ENCODE peak calls at places on chromosomes 7 and 10, in ten cellular contexts. One of them, this sample, is unnamed.
A peak's percentile ranks its signal among the peaks of the same experiment; 100 is the strongest.

GRCh38 chr7:134289423-134289822 is 27.3 kb downstream of the SLC35B4 start:
- DNase-seq in effector memory CD8-positive, alpha-beta T cell: no peak
- DNase-seq in ELR: no peak
- DNase-seq in GM20000: no peak
- DNase-seq in aorta: no peak
- DNase-seq in stimulated activated CD4-positive, alpha-beta T cell treated with anti-CD3 and anti-CD28 coated beads, Interleukin-1b, Interleukin-23, amount 100 ng/mL, for 1 hour: no peak
- DNase-seq in ureter: no peak
- DNase-seq in posterior vena cava: no peak
- DNase-seq in CD8-positive, alpha-beta T cell: no peak
- DNase-seq in cardiac muscle cell: no peak
- DNase-seq in this sample: peak; percentile 12

GRCh38 chr10:112182808-112183328 is 697 bp downstream of the GPAM start:
- DNase-seq in aorta: no peak
- DNase-seq in posterior vena cava: no peak
- DNase-seq in stimulated activated CD4-positive, alpha-beta T cell treated with anti-CD3 and anti-CD28 coated beads, Interleukin-1b, Interleukin-23, amount 100 ng/mL, for 1 hour: no peak
- DNase-seq in CD8-positive, alpha-beta T cell: no peak
- DNase-seq in effector memory CD8-positive, alpha-beta T cell: no peak
- DNase-seq in ELR: peak; percentile 6
- DNase-seq in ureter: no peak
- DNase-seq in GM20000: no peak
- DNase-seq in cardiac muscle cell: no peak
- DNase-seq in this sample: no peak

GRCh38 chr7:25926009-25926408 is 226.0 kb upstream of the NFE2L3 start:
- DNase-seq in CD8-positive, alpha-beta T cell: no peak
- DNase-seq in ELR: peak; percentile 16
- DNase-seq in cardiac muscle cell: no peak
- DNase-seq in stimulated activated CD4-positive, alpha-beta T cell treated with anti-CD3 and anti-CD28 coated beads, Interleukin-1b, Interleukin-23, amount 100 ng/mL, for 1 hour: no peak
- DNase-seq in aorta: peak; percentile 41
- DNase-seq in effector memory CD8-positive, alpha-beta T cell: no peak
- DNase-seq in ureter: no peak
- DNase-seq in GM20000: no peak
- DNase-seq in posterior vena cava: no peak
- DNase-seq in this sample: peak; percentile 56

GRCh38 chr7:105136221-105136620 is 122.2 kb downstream of the KMT2E start:
- DNase-seq in effector memory CD8-positive, alpha-beta T cell: no peak
- DNase-seq in aorta: no peak
- DNase-seq in stimulated activated CD4-positive, alpha-beta T cell treated with anti-CD3 and anti-CD28 coated beads, Interleukin-1b, Interleukin-23, amount 100 ng/mL, for 1 hour: no peak
- DNase-seq in GM20000: no peak
- DNase-seq in posterior vena cava: no peak
- DNase-seq in ELR: peak; percentile 34
- DNase-seq in ureter: no peak
- DNase-seq in cardiac muscle cell: peak; percentile 7
- DNase-seq in CD8-positive, alpha-beta T cell: no peak
- DNase-seq in this sample: no peak

GRCh38 chr10:44715081-44715480 is 196.1 kb upstream of the TMEM72 start:
- DNase-seq in GM20000: no peak
- DNase-seq in stimulated activated CD4-positive, alpha-beta T cell treated with anti-CD3 and anti-CD28 coated beads, Interleukin-1b, Interleukin-23, amount 100 ng/mL, for 1 hour: no peak
- DNase-seq in CD8-positive, alpha-beta T cell: no peak
- DNase-seq in posterior vena cava: no peak
- DNase-seq in effector memory CD8-positive, alpha-beta T cell: no peak
- DNase-seq in cardiac muscle cell: no peak
- DNase-seq in aorta: no peak
- DNase-seq in ELR: peak; percentile 42
- DNase-seq in ureter: no peak
- DNase-seq in this sample: no peak

GRCh38 chr7:157407512-157408257 is 70.9 kb downstream of the DNAJB6 start:
- DNase-seq in GM20000: no peak
- DNase-seq in CD8-positive, alpha-beta T cell: no peak
- DNase-seq in cardiac muscle cell: no peak
- DNase-seq in ELR: no peak
- DNase-seq in effector memory CD8-positive, alpha-beta T cell: no peak
- DNase-seq in posterior vena cava: peak; percentile 54
- DNase-seq in aorta: peak; percentile 33
- DNase-seq in stimulated activated CD4-positive, alpha-beta T cell treated with anti-CD3 and anti-CD28 coated beads, Interleukin-1b, Interleukin-23, amount 100 ng/mL, for 1 hour: no peak
- DNase-seq in ureter: no peak
- DNase-seq in this sample: no peak

GRCh38 chr10:131933695-131934086 is 32.9 kb downstream of the PPP2R2D start:
- DNase-seq in CD8-positive, alpha-beta T cell: no peak
- DNase-seq in effector memory CD8-positive, alpha-beta T cell: no peak
- DNase-seq in cardiac muscle cell: no peak
- DNase-seq in ureter: no peak
- DNase-seq in aorta: no peak
- DNase-seq in posterior vena cava: no peak
- DNase-seq in ELR: no peak
- DNase-seq in stimulated activated CD4-positive, alpha-beta T cell treated with anti-CD3 and anti-CD28 coated beads, Interleukin-1b, Interleukin-23, amount 100 ng/mL, for 1 hour: no peak
- DNase-seq in GM20000: no peak
- DNase-seq in this sample: no peak

GRCh38 chr10:128860574-128860973 is 606.5 kb upstream of the MGMT start:
- DNase-seq in cardiac muscle cell: no peak
- DNase-seq in CD8-positive, alpha-beta T cell: no peak
- DNase-seq in effector memory CD8-positive, alpha-beta T cell: no peak
- DNase-seq in ELR: no peak
- DNase-seq in aorta: no peak
- DNase-seq in stimulated activated CD4-positive, alpha-beta T cell treated with anti-CD3 and anti-CD28 coated beads, Interleukin-1b, Interleukin-23, amount 100 ng/mL, for 1 hour: no peak
- DNase-seq in posterior vena cava: peak; percentile 53
- DNase-seq in ureter: no peak
- DNase-seq in GM20000: no peak
- DNase-seq in this sample: no peak

GRCh38 chr7:136016649-136017395 is 39.7 kb upstream of the MTPN start:
- DNase-seq in GM20000: no peak
- DNase-seq in effector memory CD8-positive, alpha-beta T cell: no peak
- DNase-seq in ureter: no peak
- DNase-seq in stimulated activated CD4-positive, alpha-beta T cell treated with anti-CD3 and anti-CD28 coated beads, Interleukin-1b, Interleukin-23, amount 100 ng/mL, for 1 hour: no peak
- DNase-seq in aorta: no peak
- DNase-seq in CD8-positive, alpha-beta T cell: no peak
- DNase-seq in ELR: peak; percentile 3
- DNase-seq in posterior vena cava: no peak
- DNase-seq in cardiac muscle cell: no peak
- DNase-seq in this sample: peak; percentile 15

GRCh38 chr10:53997953-53998352 is 803.1 kb downstream of the PCDH15 start:
- DNase-seq in cardiac muscle cell: peak; percentile 21
- DNase-seq in stimulated activated CD4-positive, alpha-beta T cell treated with anti-CD3 and anti-CD28 coated beads, Interleukin-1b, Interleukin-23, amount 100 ng/mL, for 1 hour: no peak
- DNase-seq in ureter: no peak
- DNase-seq in effector memory CD8-positive, alpha-beta T cell: no peak
- DNase-seq in CD8-positive, alpha-beta T cell: no peak
- DNase-seq in posterior vena cava: no peak
- DNase-seq in ELR: no peak
- DNase-seq in GM20000: no peak
- DNase-seq in aorta: no peak
- DNase-seq in this sample: no peak

GRCh38 chr10:126013489-126014281 is 117.3 kb downstream of the FANK1 start:
- DNase-seq in aorta: no peak
- DNase-seq in posterior vena cava: no peak
- DNase-seq in stimulated activated CD4-positive, alpha-beta T cell treated with anti-CD3 and anti-CD28 coated beads, Interleukin-1b, Interleukin-23, amount 100 ng/mL, for 1 hour: no peak
- DNase-seq in ELR: peak; percentile 82
- DNase-seq in ureter: no peak
- DNase-seq in CD8-positive, alpha-beta T cell: no peak
- DNase-seq in GM20000: peak; percentile 18
- DNase-seq in cardiac muscle cell: peak; percentile 1
- DNase-seq in effector memory CD8-positive, alpha-beta T cell: peak; percentile 5
- DNase-seq in this sample: peak; percentile 90

GRCh38 chr10:79401015-79401921 is 44.2 kb downstream of the ZCCHC24 start:
- DNase-seq in effector memory CD8-positive, alpha-beta T cell: no peak
- DNase-seq in ureter: no peak
- DNase-seq in cardiac muscle cell: no peak
- DNase-seq in aorta: peak; percentile 85
- DNase-seq in posterior vena cava: peak; percentile 94
- DNase-seq in GM20000: no peak
- DNase-seq in ELR: no peak
- DNase-seq in CD8-positive, alpha-beta T cell: no peak
- DNase-seq in stimulated activated CD4-positive, alpha-beta T cell treated with anti-CD3 and anti-CD28 coated beads, Interleukin-1b, Interleukin-23, amount 100 ng/mL, for 1 hour: no peak
- DNase-seq in this sample: peak; percentile 39

GRCh38 chr7:79084423-79084822 is 369.0 kb downstream of the MAGI2 start:
- DNase-seq in effector memory CD8-positive, alpha-beta T cell: no peak
- DNase-seq in GM20000: no peak
- DNase-seq in posterior vena cava: no peak
- DNase-seq in cardiac muscle cell: no peak
- DNase-seq in ureter: no peak
- DNase-seq in ELR: peak; percentile 35
- DNase-seq in aorta: no peak
- DNase-seq in CD8-positive, alpha-beta T cell: no peak
- DNase-seq in stimulated activated CD4-positive, alpha-beta T cell treated with anti-CD3 and anti-CD28 coated beads, Interleukin-1b, Interleukin-23, amount 100 ng/mL, for 1 hour: no peak
- DNase-seq in this sample: peak; percentile 26

GRCh38 chr10:19488592-19489280 is 327.5 kb upstream of the PLXDC2 start:
- DNase-seq in ureter: peak; percentile 51
- DNase-seq in ELR: no peak
- DNase-seq in cardiac muscle cell: peak; percentile 63
- DNase-seq in posterior vena cava: peak; percentile 85
- DNase-seq in stimulated activated CD4-positive, alpha-beta T cell treated with anti-CD3 and anti-CD28 coated beads, Interleukin-1b, Interleukin-23, amount 100 ng/mL, for 1 hour: no peak
- DNase-seq in aorta: peak; percentile 67
- DNase-seq in CD8-positive, alpha-beta T cell: no peak
- DNase-seq in effector memory CD8-positive, alpha-beta T cell: no peak
- DNase-seq in GM20000: no peak
- DNase-seq in this sample: peak; percentile 59

GRCh38 chr7:139450851-139451250 is 32.6 kb downstream of the KLRG2 start:
- DNase-seq in GM20000: no peak
- DNase-seq in effector memory CD8-positive, alpha-beta T cell: no peak
- DNase-seq in cardiac muscle cell: no peak
- DNase-seq in CD8-positive, alpha-beta T cell: no peak
- DNase-seq in ureter: no peak
- DNase-seq in ELR: no peak
- DNase-seq in stimulated activated CD4-positive, alpha-beta T cell treated with anti-CD3 and anti-CD28 coated beads, Interleukin-1b, Interleukin-23, amount 100 ng/mL, for 1 hour: no peak
- DNase-seq in posterior vena cava: no peak
- DNase-seq in aorta: no peak
- DNase-seq in this sample: no peak

GRCh38 chr7:150406311-150406564 is 27.1 kb downstream of the ZNF775 start:
- DNase-seq in posterior vena cava: no peak
- DNase-seq in aorta: no peak
- DNase-seq in ureter: no peak
- DNase-seq in cardiac muscle cell: no peak
- DNase-seq in CD8-positive, alpha-beta T cell: no peak
- DNase-seq in effector memory CD8-positive, alpha-beta T cell: no peak
- DNase-seq in ELR: no peak
- DNase-seq in stimulated activated CD4-positive, alpha-beta T cell treated with anti-CD3 and anti-CD28 coated beads, Interleukin-1b, Interleukin-23, amount 100 ng/mL, for 1 hour: no peak
- DNase-seq in GM20000: peak; percentile 54
- DNase-seq in this sample: no peak

GRCh38 chr10:5609952-5610616 is 56.3 kb downstream of the ASB13 start:
- DNase-seq in stimulated activated CD4-positive, alpha-beta T cell treated with anti-CD3 and anti-CD28 coated beads, Interleukin-1b, Interleukin-23, amount 100 ng/mL, for 1 hour: no peak
- DNase-seq in cardiac muscle cell: peak; percentile 50
- DNase-seq in ureter: peak; percentile 71
- DNase-seq in effector memory CD8-positive, alpha-beta T cell: no peak
- DNase-seq in ELR: no peak
- DNase-seq in posterior vena cava: no peak
- DNase-seq in CD8-positive, alpha-beta T cell: no peak
- DNase-seq in GM20000: no peak
- DNase-seq in aorta: peak; percentile 59
- DNase-seq in this sample: no peak

GRCh38 chr7:114243019-114243507 is 171.6 kb upstream of the FOXP2 start:
- DNase-seq in effector memory CD8-positive, alpha-beta T cell: no peak
- DNase-seq in cardiac muscle cell: no peak
- DNase-seq in stimulated activated CD4-positive, alpha-beta T cell treated with anti-CD3 and anti-CD28 coated beads, Interleukin-1b, Interleukin-23, amount 100 ng/mL, for 1 hour: no peak
- DNase-seq in GM20000: no peak
- DNase-seq in posterior vena cava: no peak
- DNase-seq in CD8-positive, alpha-beta T cell: no peak
- DNase-seq in aorta: no peak
- DNase-seq in ureter: no peak
- DNase-seq in ELR: peak; percentile 57
- DNase-seq in this sample: peak; percentile 9

GRCh38 chr10:131963811-131964210 is 17.9 kb downstream of the BNIP3 start:
- DNase-seq in effector memory CD8-positive, alpha-beta T cell: no peak
- DNase-seq in stimulated activated CD4-positive, alpha-beta T cell treated with anti-CD3 and anti-CD28 coated beads, Interleukin-1b, Interleukin-23, amount 100 ng/mL, for 1 hour: no peak
- DNase-seq in aorta: no peak
- DNase-seq in GM20000: no peak
- DNase-seq in ELR: no peak
- DNase-seq in cardiac muscle cell: no peak
- DNase-seq in posterior vena cava: peak; percentile 62
- DNase-seq in CD8-positive, alpha-beta T cell: no peak
- DNase-seq in ureter: no peak
- DNase-seq in this sample: no peak

GRCh38 chr10:96390460-96390864 is 31.7 kb upstream of the OPALIN start:
- DNase-seq in ELR: no peak
- DNase-seq in posterior vena cava: no peak
- DNase-seq in CD8-positive, alpha-beta T cell: no peak
- DNase-seq in aorta: peak; percentile 75
- DNase-seq in ureter: peak; percentile 80
- DNase-seq in GM20000: no peak
- DNase-seq in effector memory CD8-positive, alpha-beta T cell: no peak
- DNase-seq in cardiac muscle cell: no peak
- DNase-seq in stimulated activated CD4-positive, alpha-beta T cell treated with anti-CD3 and anti-CD28 coated beads, Interleukin-1b, Interleukin-23, amount 100 ng/mL, for 1 hour: no peak
- DNase-seq in this sample: no peak

This sample was measured in amniotic epithelial cell.